ENCODE peak calls at places on chromosomes 13 and 19, in eight cellular contexts. T, W, Z, B, G, K, R and M are unnamed samples.

GRCh38 chr19:8304841-8305621 is 3.1 kb downstream of the CD320 start:
- DNase-seq in T (no peak), G (no peak), K (no peak), R (peak; percentile 80), Z (no peak), B (no peak), W (peak; percentile 16), M (peak; percentile 26)

GRCh38 chr13:106349080-106349841 is 186.2 kb downstream of the EFNB2 start:
- DNase-seq in R (peak; percentile 10), W (no peak), T (no peak), B (no peak), G (no peak), Z (no peak), K (no peak), M (peak; percentile 69)

GRCh38 chr13:101915333-101915732 is 462.9 kb downstream of the ITGBL1 start:
- DNase-seq in Z (no peak), K (no peak), W (no peak), B (no peak), T (no peak), G (no peak), R (no peak), M (no peak)

GRCh38 chr13:113169277-113170272 is 11.1 kb downstream of the PROZ start:
- DNase-seq in G (no peak), W (no peak), B (no peak), T (no peak), R (no peak), K (no peak), Z (no peak), M (no peak)

GRCh38 chr13:31982124-31982523 is 49.5 kb upstream of the FRY start:
- DNase-seq in R (no peak), G (no peak), B (no peak), T (no peak), K (no peak), Z (no peak), W (no peak), M (no peak)

GRCh38 chr13:29893438-29893837 is 43.0 kb upstream of the UBL3 start:
- DNase-seq in T (no peak), W (no peak), B (no peak), Z (no peak), R (no peak), K (no peak), G (no peak), M (no peak)

GRCh38 chr13:113736258-113736731 is 22.7 kb upstream of the TMEM255B start:
- DNase-seq in T (no peak), R (no peak), K (no peak), B (no peak), Z (no peak), W (no peak), G (no peak), M (no peak)

GRCh38 chr19:7869453-7869909 is 4.7 kb downstream of the PRR36 start:
- DNase-seq in G (no peak), W (peak; percentile 70), R (peak; percentile 69), K (peak; percentile 49), B (no peak), T (no peak), Z (peak; percentile 84), M (peak; percentile 82)

GRCh38 chr13:44220948-44221347 is 152.7 kb upstream of the SERP2 start:
- DNase-seq in R (no peak), B (no peak), Z (no peak), T (no peak), K (no peak), G (no peak), W (no peak), M (no peak)